ENCODE peak calls at places on chromosomes 2 and 18, in nine cellular contexts. One of them, this sample, is unnamed.

GRCh38 chr2:169361706-169362345 is 508 bp downstream of the LRP2 start:
- DNase-seq in neural progenitor cell: peak
- DNase-seq in OCI-LY7: no peak
- DNase-seq in GM23248: peak
- DNase-seq in GM23338: peak
- DNase-seq in hepatocyte: peak
- DNase-seq in MM.1S: no peak
- DNase-seq in PC-3: no peak
- DNase-seq in SK-N-SH: peak
- DNase-seq in this sample: no peak

GRCh38 chr2:54620948-54621347 is 102.5 kb upstream of the EML6 start:
- DNase-seq in SK-N-SH: no peak
- DNase-seq in MM.1S: no peak
- DNase-seq in hepatocyte: no peak
- DNase-seq in neural progenitor cell: peak
- DNase-seq in GM23248: no peak
- DNase-seq in PC-3: no peak
- DNase-seq in GM23338: no peak
- DNase-seq in OCI-LY7: no peak
- DNase-seq in this sample: no peak

GRCh38 chr2:150293771-150294170 is 193.7 kb downstream of the RND3 start:
- DNase-seq in SK-N-SH: no peak
- DNase-seq in PC-3: no peak
- DNase-seq in hepatocyte: no peak
- DNase-seq in OCI-LY7: no peak
- DNase-seq in MM.1S: no peak
- DNase-seq in neural progenitor cell: no peak
- DNase-seq in GM23338: no peak
- DNase-seq in GM23248: no peak
- DNase-seq in this sample: no peak

GRCh38 chr2:45699032-45699658 is 47.7 kb downstream of the PRKCE start:
- DNase-seq in PC-3: peak
- DNase-seq in GM23338: no peak
- DNase-seq in neural progenitor cell: peak
- DNase-seq in OCI-LY7: no peak
- DNase-seq in hepatocyte: no peak
- DNase-seq in GM23248: peak
- DNase-seq in MM.1S: no peak
- DNase-seq in SK-N-SH: no peak
- DNase-seq in this sample: no peak

GRCh38 chr2:120596990-120597594 is 138.6 kb upstream of the GLI2 start:
- DNase-seq in PC-3: no peak
- DNase-seq in GM23338: no peak
- DNase-seq in MM.1S: no peak
- DNase-seq in hepatocyte: no peak
- DNase-seq in GM23248: peak
- DNase-seq in neural progenitor cell: peak
- DNase-seq in OCI-LY7: no peak
- DNase-seq in SK-N-SH: no peak
- DNase-seq in this sample: no peak

GRCh38 chr2:72917138-72917874 is at the start of gene EMX1:
- DNase-seq in GM23338: peak
- DNase-seq in SK-N-SH: peak
- DNase-seq in GM23248: peak
- DNase-seq in neural progenitor cell: peak
- DNase-seq in MM.1S: peak
- DNase-seq in PC-3: peak
- DNase-seq in hepatocyte: peak
- DNase-seq in OCI-LY7: peak
- DNase-seq in this sample: peak

GRCh38 chr2:20590704-20591515 is 60.0 kb downstream of the HS1BP3 start:
- DNase-seq in hepatocyte: no peak
- DNase-seq in GM23338: no peak
- DNase-seq in GM23248: peak
- DNase-seq in SK-N-SH: peak
- DNase-seq in MM.1S: no peak
- DNase-seq in OCI-LY7: no peak
- DNase-seq in PC-3: no peak
- DNase-seq in neural progenitor cell: no peak
- DNase-seq in this sample: no peak

GRCh38 chr2:110861616-110862260 is 129.4 kb downstream of the ACOXL start:
- DNase-seq in OCI-LY7: no peak
- DNase-seq in SK-N-SH: no peak
- DNase-seq in GM23338: no peak
- DNase-seq in MM.1S: peak
- DNase-seq in PC-3: no peak
- DNase-seq in hepatocyte: no peak
- DNase-seq in neural progenitor cell: peak
- DNase-seq in GM23248: no peak
- DNase-seq in this sample: no peak

DNA sequence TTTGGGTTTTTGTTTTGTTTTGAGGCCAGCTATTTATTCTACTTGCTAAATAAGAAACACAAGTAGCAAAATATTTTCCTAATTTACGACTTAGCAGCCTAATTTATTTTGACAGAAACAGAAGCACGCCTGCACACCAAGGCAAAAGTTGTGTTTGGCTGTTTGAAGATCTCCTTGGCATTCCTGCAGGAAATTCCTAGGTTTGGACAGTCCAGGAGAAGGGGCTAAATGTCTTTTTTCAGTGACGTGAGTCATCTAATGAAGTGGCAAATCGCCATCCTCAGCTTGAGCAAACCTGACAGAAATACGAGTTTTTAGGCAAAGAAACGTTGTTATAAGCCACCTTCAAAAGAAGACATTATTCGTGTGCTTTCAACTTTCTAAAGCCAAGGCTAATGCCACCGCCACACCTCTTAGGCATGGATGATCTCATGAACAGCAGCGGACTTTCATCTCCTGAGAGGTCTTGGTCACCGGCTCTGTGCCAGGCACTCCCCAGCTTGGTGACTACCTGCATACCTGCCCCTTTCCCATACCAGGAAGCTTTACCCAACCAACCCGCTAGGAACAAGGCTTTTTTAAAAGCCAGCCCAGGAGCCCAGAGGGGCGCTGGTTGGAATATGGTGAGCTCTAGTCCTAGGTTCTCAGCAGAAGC is 30.9 kb downstream of the STK39 start:
- DNase-seq in PC-3: peak
- DNase-seq in SK-N-SH: no peak
- DNase-seq in MM.1S: no peak
- DNase-seq in GM23248: peak
- DNase-seq in OCI-LY7: no peak
- DNase-seq in neural progenitor cell: no peak
- DNase-seq in GM23338: no peak
- DNase-seq in hepatocyte: no peak
- DNase-seq in this sample: peak
- H3K4me2 ChIP-seq in PC-3: no peak
- H3K4me2 ChIP-seq in SK-N-SH: no peak
- H3K4me2 ChIP-seq in MM.1S: no peak
- H3K4me2 ChIP-seq in GM23248: peak
- H3K4me2 ChIP-seq in OCI-LY7: no peak
- H3K4me2 ChIP-seq in neural progenitor cell: no peak
- H3K4me2 ChIP-seq in GM23338: no peak
- H3K4me2 ChIP-seq in hepatocyte: no peak
- H3K4me2 ChIP-seq in this sample: peak

GRCh38 chr2:67600946-67601345 is 203.8 kb downstream of the ETAA1 start:
- DNase-seq in OCI-LY7: no peak
- DNase-seq in SK-N-SH: no peak
- DNase-seq in PC-3: peak
- DNase-seq in MM.1S: no peak
- DNase-seq in GM23248: peak
- DNase-seq in neural progenitor cell: no peak
- DNase-seq in GM23338: no peak
- DNase-seq in hepatocyte: no peak
- DNase-seq in this sample: no peak

GRCh38 chr2:67604360-67604759 is 207.2 kb downstream of the ETAA1 start:
- DNase-seq in MM.1S: no peak
- DNase-seq in OCI-LY7: no peak
- DNase-seq in PC-3: no peak
- DNase-seq in GM23248: peak
- DNase-seq in GM23338: peak
- DNase-seq in SK-N-SH: no peak
- DNase-seq in neural progenitor cell: no peak
- DNase-seq in hepatocyte: no peak
- DNase-seq in this sample: no peak

GRCh38 chr2:67599561-67599960 is 202.4 kb downstream of the ETAA1 start:
- DNase-seq in MM.1S: no peak
- DNase-seq in GM23338: no peak
- DNase-seq in OCI-LY7: no peak
- DNase-seq in GM23248: no peak
- DNase-seq in hepatocyte: no peak
- DNase-seq in PC-3: peak
- DNase-seq in SK-N-SH: no peak
- DNase-seq in neural progenitor cell: no peak
- DNase-seq in this sample: no peak

GRCh38 chr2:67596871-67597270 is 199.7 kb downstream of the ETAA1 start:
- DNase-seq in hepatocyte: no peak
- DNase-seq in SK-N-SH: no peak
- DNase-seq in GM23338: no peak
- DNase-seq in neural progenitor cell: no peak
- DNase-seq in PC-3: no peak
- DNase-seq in GM23248: no peak
- DNase-seq in OCI-LY7: no peak
- DNase-seq in MM.1S: no peak
- DNase-seq in this sample: no peak

DNA sequence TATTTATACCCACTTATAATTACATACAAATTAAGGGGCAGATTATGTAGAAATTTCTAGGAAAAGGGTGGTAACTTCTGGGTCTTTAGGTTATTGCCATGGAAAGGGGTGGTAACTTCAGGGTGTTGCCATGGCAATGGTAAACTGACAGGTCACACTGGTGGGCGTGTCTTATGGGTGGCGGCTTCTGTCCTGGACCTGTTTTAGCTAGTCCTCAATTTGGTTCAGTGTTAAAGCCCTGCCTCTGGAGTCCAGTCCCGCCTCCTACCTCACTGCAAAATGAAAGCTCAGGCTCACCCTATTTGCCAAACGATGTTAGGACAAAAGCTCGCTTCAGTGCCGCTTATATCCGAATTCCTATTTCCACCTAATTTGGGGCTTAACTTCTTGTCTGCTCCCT is 203.3 kb downstream of the ETAA1 start:
- DNase-seq in hepatocyte: no peak
- DNase-seq in PC-3: peak
- DNase-seq in OCI-LY7: no peak
- DNase-seq in MM.1S: no peak
- DNase-seq in GM23248: no peak
- DNase-seq in neural progenitor cell: peak
- DNase-seq in GM23338: peak
- DNase-seq in SK-N-SH: no peak
- DNase-seq in this sample: no peak
- TF ChIP-seq EZH2phosphoT487 in hepatocyte: no peak
- TF ChIP-seq EZH2phosphoT487 in PC-3: no peak
- TF ChIP-seq EZH2phosphoT487 in OCI-LY7: no peak
- TF ChIP-seq EZH2phosphoT487 in MM.1S: no peak
- TF ChIP-seq EZH2phosphoT487 in GM23248: no peak
- TF ChIP-seq EZH2phosphoT487 in neural progenitor cell: no peak
- TF ChIP-seq EZH2phosphoT487 in GM23338: no peak
- TF ChIP-seq EZH2phosphoT487 in SK-N-SH: no peak
- TF ChIP-seq EZH2phosphoT487 in this sample: no peak

GRCh38 chr18:61859118-61859517 is 33.7 kb downstream of the RNF152 start:
- DNase-seq in PC-3: no peak
- DNase-seq in OCI-LY7: no peak
- DNase-seq in neural progenitor cell: no peak
- DNase-seq in GM23338: no peak
- DNase-seq in SK-N-SH: no peak
- DNase-seq in MM.1S: no peak
- DNase-seq in GM23248: no peak
- DNase-seq in hepatocyte: no peak
- DNase-seq in this sample: no peak

GRCh38 chr18:61861372-61861771 is 31.4 kb downstream of the RNF152 start:
- DNase-seq in OCI-LY7: no peak
- DNase-seq in GM23248: no peak
- DNase-seq in GM23338: no peak
- DNase-seq in neural progenitor cell: no peak
- DNase-seq in hepatocyte: no peak
- DNase-seq in SK-N-SH: no peak
- DNase-seq in PC-3: no peak
- DNase-seq in MM.1S: no peak
- DNase-seq in this sample: no peak

GRCh38 chr18:61855992-61856378 is 36.8 kb downstream of the RNF152 start:
- DNase-seq in hepatocyte: no peak
- DNase-seq in neural progenitor cell: no peak
- DNase-seq in GM23338: no peak
- DNase-seq in PC-3: no peak
- DNase-seq in OCI-LY7: no peak
- DNase-seq in MM.1S: no peak
- DNase-seq in SK-N-SH: peak
- DNase-seq in GM23248: no peak
- DNase-seq in this sample: no peak

GRCh38 chr18:61855127-61855991 is 37.4 kb downstream of the RNF152 start:
- DNase-seq in GM23338: no peak
- DNase-seq in GM23248: no peak
- DNase-seq in neural progenitor cell: no peak
- DNase-seq in MM.1S: no peak
- DNase-seq in PC-3: no peak
- DNase-seq in SK-N-SH: peak
- DNase-seq in hepatocyte: no peak
- DNase-seq in OCI-LY7: no peak
- DNase-seq in this sample: no peak

DNA sequence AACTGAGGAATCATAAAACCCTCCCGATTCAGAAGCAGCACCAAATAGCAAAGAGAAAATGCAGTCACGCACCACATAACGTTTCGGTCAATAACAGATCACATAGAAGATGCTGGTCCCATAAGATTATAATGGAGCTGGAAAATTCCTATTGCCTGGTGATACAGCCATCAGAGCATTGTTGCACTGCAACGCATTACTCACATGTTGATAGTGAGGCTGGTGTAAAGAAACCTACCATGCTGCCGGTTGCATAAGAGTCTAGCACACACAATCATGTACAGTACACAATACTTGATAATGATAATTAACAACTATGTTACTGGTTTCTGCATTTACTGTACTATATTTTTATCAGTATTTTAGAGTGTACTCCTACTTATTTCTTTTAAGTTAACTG is 32.5 kb downstream of the RNF152 start:
- DNase-seq in SK-N-SH: no peak
- DNase-seq in GM23338: no peak
- DNase-seq in OCI-LY7: no peak
- DNase-seq in hepatocyte: no peak
- DNase-seq in GM23248: peak
- DNase-seq in neural progenitor cell: no peak
- DNase-seq in PC-3: no peak
- DNase-seq in MM.1S: no peak
- DNase-seq in this sample: no peak
- H3K4me2 ChIP-seq in SK-N-SH: no peak
- H3K4me2 ChIP-seq in GM23338: no peak
- H3K4me2 ChIP-seq in OCI-LY7: no peak
- H3K4me2 ChIP-seq in hepatocyte: no peak
- H3K4me2 ChIP-seq in GM23248: no peak
- H3K4me2 ChIP-seq in neural progenitor cell: no peak
- H3K4me2 ChIP-seq in PC-3: no peak
- H3K4me2 ChIP-seq in MM.1S: no peak
- H3K4me2 ChIP-seq in this sample: no peak

DNA sequence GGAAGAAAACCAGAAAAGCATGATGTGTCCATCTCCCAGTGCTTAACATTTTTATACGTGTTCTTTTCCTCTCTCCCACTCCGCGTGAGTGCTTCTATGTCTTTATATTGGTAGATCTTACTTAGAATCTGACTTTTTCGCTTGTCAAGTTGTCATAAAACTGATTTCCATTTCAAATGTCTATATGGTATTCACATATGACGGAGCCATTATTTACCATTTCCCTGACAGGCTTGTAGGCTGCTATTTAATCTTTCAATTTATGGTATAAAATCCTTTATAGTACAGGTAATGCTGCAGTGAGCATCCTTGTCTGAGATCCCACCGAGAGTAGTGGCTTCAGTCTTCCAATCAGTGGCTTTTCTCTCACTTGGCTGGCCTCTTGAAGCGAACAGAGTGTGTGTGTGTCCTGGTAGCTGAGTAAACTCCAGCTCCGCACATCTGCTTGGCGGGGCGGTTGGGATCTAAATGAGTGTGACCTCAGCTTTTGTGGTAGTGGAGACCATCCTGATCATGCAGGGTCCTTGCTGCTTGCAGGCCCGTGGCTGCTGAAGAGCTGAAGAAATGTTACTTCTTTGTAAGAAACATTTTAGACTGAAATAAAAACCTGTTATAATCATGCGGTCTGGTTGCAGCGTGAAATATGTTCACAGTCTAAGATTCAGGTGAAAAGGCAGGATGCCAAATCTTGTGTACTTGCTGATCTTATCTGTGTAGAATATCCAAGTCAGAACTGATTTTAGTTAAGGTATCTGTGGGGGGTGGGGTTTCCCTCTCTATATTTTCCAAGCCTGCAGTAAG is 40.2 kb downstream of the INPP4A start:
- DNase-seq in hepatocyte: no peak
- DNase-seq in GM23338: no peak
- DNase-seq in OCI-LY7: no peak
- DNase-seq in MM.1S: no peak
- DNase-seq in GM23248: no peak
- DNase-seq in neural progenitor cell: no peak
- DNase-seq in PC-3: peak
- DNase-seq in SK-N-SH: no peak
- DNase-seq in this sample: no peak
- TF ChIP-seq EZH2phosphoT487 in hepatocyte: no peak
- TF ChIP-seq EZH2phosphoT487 in GM23338: no peak
- TF ChIP-seq EZH2phosphoT487 in OCI-LY7: no peak
- TF ChIP-seq EZH2phosphoT487 in MM.1S: no peak
- TF ChIP-seq EZH2phosphoT487 in GM23248: no peak
- TF ChIP-seq EZH2phosphoT487 in neural progenitor cell: no peak
- TF ChIP-seq EZH2phosphoT487 in PC-3: no peak
- TF ChIP-seq EZH2phosphoT487 in SK-N-SH: no peak
- TF ChIP-seq EZH2phosphoT487 in this sample: no peak